ENCODE peak calls at places on chromosome 22, in seven cellular contexts. O, U, F, B, N, X and Q are unnamed samples.

GRCh38 chr22:21926728-21927127 is 25.9 kb downstream of the PPM1F start:
- DNase-seq in O (no peak), U (no peak), F (no peak), B (no peak), N (no peak), X (no peak), Q (no peak)

GRCh38 chr22:39234867-39235687 is 9.7 kb downstream of the PDGFB start:
- DNase-seq in O (no peak), U (no peak), F (no peak), B (no peak), N (peak; percentile 84), X (no peak), Q (no peak)

GRCh38 chr22:27378343-27378800 is 423.2 kb downstream of the MN1 start:
- DNase-seq in O (no peak), U (peak; percentile 8), F (no peak), B (no peak), N (peak; percentile 54), X (no peak), Q (no peak)

GRCh38 chr22:46763051-46763705 is 728 bp downstream of the TBC1D22A start:
- DNase-seq in O (peak; percentile 35), U (no peak), F (peak; percentile 54), B (peak; percentile 85), N (no peak), X (no peak), Q (no peak)

GRCh38 chr22:19723165-19723989 is at the start of gene GP1BB:
- DNase-seq in O (peak; percentile 99), U (no peak), F (no peak), B (peak; percentile 78), N (peak; percentile 83), X (no peak), Q (no peak)

GRCh38 chr22:46797355-46797754 is 34.9 kb downstream of the TBC1D22A start:
- DNase-seq in O (peak; percentile 26), U (peak; percentile 15), F (no peak), B (no peak), N (no peak), X (no peak), Q (no peak)

GRCh38 chr22:27206747-27207133 is 549.4 kb downstream of the MIAT start:
- DNase-seq in O (no peak), U (no peak), F (no peak), B (no peak), N (no peak), X (no peak), Q (no peak)

GRCh38 chr22:20653012-20653794 is 120.7 kb upstream of the SERPIND1 start:
- DNase-seq in O (peak; percentile 20), U (no peak), F (peak; percentile 10), B (no peak), N (no peak), X (no peak), Q (no peak)

GRCh38 chr22:26806445-26807170 is 149.2 kb downstream of the MIAT start:
- DNase-seq in O (no peak), U (no peak), F (no peak), B (no peak), N (no peak), X (no peak), Q (no peak)

GRCh38 chr22:19480789-19481188 is 1.1 kb downstream of the CDC45 start:
- DNase-seq in O (no peak), U (no peak), F (no peak), B (no peak), N (no peak), X (no peak), Q (no peak)

GRCh38 chr22:22061085-22062077 is 78.8 kb upstream of the TOP3B start:
- DNase-seq in O (no peak), U (peak; percentile 67), F (no peak), B (no peak), N (no peak), X (no peak), Q (peak; percentile 49)

GRCh38 chr22:45238431-45239377 is 2.0 kb downstream of the KIAA0930 start:
- DNase-seq in O (no peak), U (no peak), F (no peak), B (no peak), N (no peak), X (no peak), Q (no peak)

GRCh38 chr22:24191381-24191841 is 10.1 kb downstream of the SUSD2 start:
- DNase-seq in O (no peak), U (no peak), F (no peak), B (no peak), N (peak; percentile 53), X (no peak), Q (no peak)

GRCh38 chr22:41240377-41241132 is at the start of gene CHADL:
- DNase-seq in O (no peak), U (no peak), F (no peak), B (no peak), N (peak; percentile 80), X (no peak), Q (no peak)

GRCh38 chr22:19874307-19875060 is 19.8 kb upstream of the GNB1L start:
- DNase-seq in O (no peak), U (peak; percentile 28), F (no peak), B (no peak), N (peak; percentile 67), X (no peak), Q (no peak)

GRCh38 chr22:21632237-21632895 is at the start of gene CCDC116:
- DNase-seq in O (peak; percentile 99), U (no peak), F (peak; percentile 40), B (no peak), N (peak; percentile 71), X (no peak), Q (no peak)

GRCh38 chr22:45805413-45805812 is 133.8 kb downstream of the ATXN10 start:
- DNase-seq in O (no peak), U (peak; percentile 33), F (no peak), B (no peak), N (no peak), X (no peak), Q (no peak)

GRCh38 chr22:29524440-29525191 is 28.9 kb downstream of the THOC5 start:
- DNase-seq in O (no peak), U (peak; percentile 23), F (peak; percentile 17), B (peak; percentile 37), N (no peak), X (no peak), Q (no peak)

GRCh38 chr22:45240137-45240809 is 421 bp downstream of the KIAA0930 start:
- DNase-seq in O (no peak), U (no peak), F (peak; percentile 46), B (no peak), N (peak; percentile 86), X (no peak), Q (no peak)

GRCh38 chr22:35227248-35227647 is 30.0 kb upstream of the HMGXB4 start:
- DNase-seq in O (no peak), U (no peak), F (no peak), B (no peak), N (no peak), X (no peak), Q (no peak)

GRCh38 chr22:30906411-30906810 is 62.2 kb downstream of the MORC2 start:
- DNase-seq in O (no peak), U (no peak), F (no peak), B (no peak), N (no peak), X (no peak), Q (no peak)

GRCh38 chr22:29302681-29303465 is 3.6 kb upstream of the GAS2L1 start:
- DNase-seq in O (no peak), U (no peak), F (no peak), B (peak; percentile 17), N (peak; percentile 87), X (no peak), Q (no peak)

GRCh38 chr22:21857501-21857914 is 9.9 kb downstream of the MAPK1 start:
- DNase-seq in O (no peak), U (no peak), F (no peak), B (peak; percentile 63), N (no peak), X (no peak), Q (no peak)

GRCh38 chr22:24208012-24208749 is 26.9 kb downstream of the SUSD2 start:
- DNase-seq in O (no peak), U (peak; percentile 97), F (no peak), B (no peak), N (no peak), X (peak; percentile 93), Q (peak; percentile 84)

GRCh38 chr22:40602231-40602630 is 34.3 kb downstream of the MRTFA start:
- DNase-seq in O (no peak), U (peak; percentile 47), F (no peak), B (no peak), N (no peak), X (no peak), Q (no peak)

DNA sequence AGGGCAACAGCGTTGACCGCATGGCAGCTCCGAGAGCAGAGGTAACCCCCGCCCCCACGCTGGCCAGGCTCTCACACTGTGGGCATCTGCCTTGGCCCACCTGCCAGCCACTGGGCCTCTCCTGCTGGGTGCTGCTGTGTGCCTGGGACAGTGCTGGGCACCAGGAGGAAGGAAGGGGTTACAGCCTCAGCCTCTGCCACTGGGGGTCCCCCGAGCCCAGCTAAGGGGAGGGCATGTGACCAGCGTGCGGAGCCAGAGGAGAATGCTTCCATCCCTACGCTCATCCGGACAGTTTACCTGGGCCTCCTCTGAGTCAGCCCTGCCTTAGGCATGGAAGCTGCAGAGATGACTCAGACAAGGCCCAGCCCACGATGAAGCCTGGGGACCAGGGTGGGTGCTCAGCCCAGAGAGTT is 10.9 kb downstream of the NCF4 start:
- DNase-seq in O (no peak), U (no peak), F (no peak), B (no peak), N (no peak), X (no peak), Q (no peak)
- TF ChIP-seq CTCF in O (no peak), U (no peak), F (no peak), B (no peak), N (no peak), X (no peak), Q (no peak)

GRCh38 chr22:49728566-49729271 is 99.0 kb downstream of the BRD1 start:
- DNase-seq in O (no peak), U (no peak), F (no peak), B (no peak), N (no peak), X (no peak), Q (no peak)
- TF ChIP-seq CTCF in O (no peak), U (no peak), F (no peak), B (no peak), N (no peak), X (no peak), Q (no peak)

DNA sequence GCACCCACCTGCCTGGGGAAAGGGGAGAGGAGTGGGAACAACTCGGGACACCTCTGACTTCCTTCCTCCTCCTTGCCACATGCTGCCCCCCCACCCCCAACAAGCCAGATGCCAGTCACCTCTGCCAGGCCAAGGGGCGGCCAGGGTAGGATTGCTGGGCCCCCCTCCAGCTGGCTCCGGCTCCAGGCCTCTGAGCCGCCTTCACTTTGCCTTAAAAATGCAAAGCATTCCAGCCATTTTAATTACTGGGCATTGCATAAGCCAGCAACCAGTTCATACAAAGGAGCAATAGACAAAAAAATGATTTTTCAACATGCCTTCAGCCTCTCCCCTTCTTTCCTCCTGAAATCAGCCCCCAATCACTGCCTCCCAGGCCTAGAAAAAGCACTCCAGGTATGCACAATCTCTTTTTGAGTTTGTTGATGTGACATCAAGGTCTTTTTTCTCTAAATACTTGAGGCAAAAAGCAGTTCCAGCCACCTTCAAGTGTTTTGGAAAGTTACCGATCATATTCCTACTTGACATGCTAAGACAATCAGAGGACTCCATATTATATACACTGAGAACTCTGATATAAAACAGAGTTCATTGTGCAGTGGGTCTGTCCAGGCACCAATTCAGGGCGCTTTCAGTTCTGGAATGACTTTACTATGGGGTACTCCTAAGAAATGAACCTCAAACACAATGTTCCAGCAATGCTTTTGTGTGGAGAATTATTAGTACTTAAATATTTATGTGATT is 12.5 kb upstream of the TIMP3 start:
- DNase-seq in O (no peak), U (peak; percentile 94), F (no peak), B (no peak), N (peak; percentile 69), X (no peak), Q (peak; percentile 62)
- TF ChIP-seq CTCF in O (no peak), U (no peak), F (no peak), B (no peak), N (no peak), X (no peak), Q (no peak)

GRCh38 chr22:17205432-17205831 is 13.8 kb downstream of the ADA2 start:
- DNase-seq in O (no peak), U (no peak), F (no peak), B (no peak), N (no peak), X (no peak), Q (no peak)
- TF ChIP-seq CTCF in O (peak; percentile 10), U (no peak), F (no peak), B (peak; percentile 21), N (no peak), X (no peak), Q (no peak)